ENCODE peak calls at places on chromosomes 7 and 10, in six cellular contexts. One of them, this sample, is unnamed.

GRCh38 chr7:83077328-83077727 is 85.4 kb downstream of the PCLO start:
- DNase-seq in Kasumi-1: no peak
- DNase-seq in HCEC 1CT: no peak
- DNase-seq in cardiac fibroblast: peak
- DNase-seq in stimulated activated naive CD8-positive, alpha-beta T cell treated with anti-CD3 and anti-CD28 coated beads, Interleukin-15, amount 100 ng/mL, for 72 hours: no peak
- DNase-seq in naive B cell: no peak
- DNase-seq in this sample: no peak

GRCh38 chr10:110364531-110364937 is 59.8 kb upstream of the SMNDC1 start:
- DNase-seq in HCEC 1CT: no peak
- DNase-seq in cardiac fibroblast: no peak
- DNase-seq in stimulated activated naive CD8-positive, alpha-beta T cell treated with anti-CD3 and anti-CD28 coated beads, Interleukin-15, amount 100 ng/mL, for 72 hours: no peak
- DNase-seq in naive B cell: no peak
- DNase-seq in Kasumi-1: no peak
- DNase-seq in this sample: no peak

GRCh38 chr7:122887198-122887597 is 938 bp upstream of the CADPS2 start:
- DNase-seq in naive B cell: no peak
- DNase-seq in stimulated activated naive CD8-positive, alpha-beta T cell treated with anti-CD3 and anti-CD28 coated beads, Interleukin-15, amount 100 ng/mL, for 72 hours: no peak
- DNase-seq in HCEC 1CT: peak
- DNase-seq in Kasumi-1: peak
- DNase-seq in cardiac fibroblast: peak
- DNase-seq in this sample: peak

GRCh38 chr7:119438315-119438714 is 834.7 kb upstream of the KCND2 start:
- DNase-seq in stimulated activated naive CD8-positive, alpha-beta T cell treated with anti-CD3 and anti-CD28 coated beads, Interleukin-15, amount 100 ng/mL, for 72 hours: no peak
- DNase-seq in Kasumi-1: no peak
- DNase-seq in cardiac fibroblast: no peak
- DNase-seq in naive B cell: no peak
- DNase-seq in HCEC 1CT: no peak
- DNase-seq in this sample: no peak

GRCh38 chr10:78867555-78867939 is 201.2 kb upstream of the ZMIZ1 start:
- DNase-seq in naive B cell: no peak
- DNase-seq in Kasumi-1: no peak
- DNase-seq in cardiac fibroblast: no peak
- DNase-seq in stimulated activated naive CD8-positive, alpha-beta T cell treated with anti-CD3 and anti-CD28 coated beads, Interleukin-15, amount 100 ng/mL, for 72 hours: no peak
- DNase-seq in HCEC 1CT: no peak
- DNase-seq in this sample: no peak

GRCh38 chr7:26151096-26151495 is 902 bp upstream of the NFE2L3 start:
- DNase-seq in Kasumi-1: no peak
- DNase-seq in HCEC 1CT: no peak
- DNase-seq in stimulated activated naive CD8-positive, alpha-beta T cell treated with anti-CD3 and anti-CD28 coated beads, Interleukin-15, amount 100 ng/mL, for 72 hours: peak
- DNase-seq in naive B cell: no peak
- DNase-seq in cardiac fibroblast: no peak
- DNase-seq in this sample: no peak

GRCh38 chr7:78139335-78139734 is 340.8 kb downstream of the PHTF2 start:
- DNase-seq in stimulated activated naive CD8-positive, alpha-beta T cell treated with anti-CD3 and anti-CD28 coated beads, Interleukin-15, amount 100 ng/mL, for 72 hours: no peak
- DNase-seq in Kasumi-1: no peak
- DNase-seq in naive B cell: no peak
- DNase-seq in HCEC 1CT: peak
- DNase-seq in cardiac fibroblast: peak
- DNase-seq in this sample: peak

GRCh38 chr7:114243646-114244045 is 171.0 kb upstream of the FOXP2 start:
- DNase-seq in naive B cell: no peak
- DNase-seq in cardiac fibroblast: no peak
- DNase-seq in stimulated activated naive CD8-positive, alpha-beta T cell treated with anti-CD3 and anti-CD28 coated beads, Interleukin-15, amount 100 ng/mL, for 72 hours: no peak
- DNase-seq in Kasumi-1: no peak
- DNase-seq in HCEC 1CT: no peak
- DNase-seq in this sample: no peak

GRCh38 chr7:42689626-42690025 is 222.2 kb downstream of the C7orf25 start:
- DNase-seq in stimulated activated naive CD8-positive, alpha-beta T cell treated with anti-CD3 and anti-CD28 coated beads, Interleukin-15, amount 100 ng/mL, for 72 hours: no peak
- DNase-seq in Kasumi-1: no peak
- DNase-seq in cardiac fibroblast: peak
- DNase-seq in naive B cell: no peak
- DNase-seq in HCEC 1CT: peak
- DNase-seq in this sample: no peak

GRCh38 chr10:43125881-43126731 is 12.1 kb upstream of the CSGALNACT2 start:
- DNase-seq in Kasumi-1: no peak
- DNase-seq in naive B cell: no peak
- DNase-seq in HCEC 1CT: no peak
- DNase-seq in stimulated activated naive CD8-positive, alpha-beta T cell treated with anti-CD3 and anti-CD28 coated beads, Interleukin-15, amount 100 ng/mL, for 72 hours: no peak
- DNase-seq in cardiac fibroblast: no peak
- DNase-seq in this sample: no peak

GRCh38 chr10:11208908-11209809 is 191.5 kb downstream of the CELF2 start:
- DNase-seq in stimulated activated naive CD8-positive, alpha-beta T cell treated with anti-CD3 and anti-CD28 coated beads, Interleukin-15, amount 100 ng/mL, for 72 hours: peak
- DNase-seq in cardiac fibroblast: no peak
- DNase-seq in HCEC 1CT: no peak
- DNase-seq in Kasumi-1: no peak
- DNase-seq in naive B cell: peak
- DNase-seq in this sample: no peak

GRCh38 chr7:36986429-36987362 is 262.4 kb upstream of the AOAH start:
- DNase-seq in Kasumi-1: peak
- DNase-seq in HCEC 1CT: no peak
- DNase-seq in naive B cell: peak
- DNase-seq in stimulated activated naive CD8-positive, alpha-beta T cell treated with anti-CD3 and anti-CD28 coated beads, Interleukin-15, amount 100 ng/mL, for 72 hours: peak
- DNase-seq in cardiac fibroblast: peak
- DNase-seq in this sample: peak

GRCh38 chr7:45189151-45189970 is 31.8 kb downstream of the RAMP3 start:
- DNase-seq in stimulated activated naive CD8-positive, alpha-beta T cell treated with anti-CD3 and anti-CD28 coated beads, Interleukin-15, amount 100 ng/mL, for 72 hours: no peak
- DNase-seq in Kasumi-1: no peak
- DNase-seq in cardiac fibroblast: no peak
- DNase-seq in HCEC 1CT: no peak
- DNase-seq in naive B cell: no peak
- DNase-seq in this sample: no peak

GRCh38 chr10:79904671-79905321 is 44.1 kb downstream of the SFTPD start:
- DNase-seq in Kasumi-1: no peak
- DNase-seq in stimulated activated naive CD8-positive, alpha-beta T cell treated with anti-CD3 and anti-CD28 coated beads, Interleukin-15, amount 100 ng/mL, for 72 hours: peak
- DNase-seq in naive B cell: peak
- DNase-seq in cardiac fibroblast: peak
- DNase-seq in HCEC 1CT: peak
- DNase-seq in this sample: peak

This sample was measured in EL.